ENCODE peak calls at places on chromosome 18, in nine cellular contexts. J, F, Q, Z, D, L, P, A and N are unnamed samples.

GRCh38 chr18:53567935-53568574 is 656.4 kb downstream of the MBD2 start:
- DNase-seq in J (peak), F (peak), Q (no peak), Z (no peak), D (no peak), L (no peak), P (no peak), A (peak), N (no peak)

GRCh38 chr18:7516505-7517117 is 50.5 kb upstream of the PTPRM start:
- DNase-seq in J (no peak), F (no peak), Q (no peak), Z (no peak), D (no peak), L (no peak), P (no peak), A (no peak), N (no peak)

GRCh38 chr18:8197510-8197909 is 411.7 kb upstream of the RAB12 start:
- DNase-seq in J (no peak), F (no peak), Q (no peak), Z (no peak), D (no peak), L (no peak), P (no peak), A (no peak), N (no peak)

GRCh38 chr18:28357785-28358401 is 181.0 kb upstream of the CDH2 start:
- DNase-seq in J (peak), F (peak), Q (no peak), Z (no peak), D (no peak), L (no peak), P (no peak), A (peak), N (no peak)

GRCh38 chr18:60794802-60795201 is 422.2 kb upstream of the MC4R start:
- DNase-seq in J (no peak), F (no peak), Q (no peak), Z (no peak), D (no peak), L (no peak), P (no peak), A (no peak), N (peak)

GRCh38 chr18:57915241-57915640 is 112.1 kb upstream of the ATP8B1 start:
- DNase-seq in J (no peak), F (no peak), Q (no peak), Z (no peak), D (peak), L (no peak), P (no peak), A (no peak), N (no peak)

GRCh38 chr18:22486667-22487066 is 69.0 kb upstream of the CTAGE1 start:
- DNase-seq in J (no peak), F (no peak), Q (no peak), Z (no peak), D (no peak), L (no peak), P (no peak), A (no peak), N (no peak)

GRCh38 chr18:11040823-11041712 is 108.3 kb downstream of the PIEZO2 start:
- DNase-seq in J (peak), F (peak), Q (no peak), Z (no peak), D (peak), L (no peak), P (no peak), A (peak), N (no peak)

GRCh38 chr18:11953113-11953512 is 28.2 kb upstream of the IMPA2 start:
- DNase-seq in J (no peak), F (no peak), Q (no peak), Z (no peak), D (no peak), L (no peak), P (no peak), A (no peak), N (no peak)

GRCh38 chr18:79588636-79589481 is 90.7 kb upstream of the CTDP1 start:
- DNase-seq in J (peak), F (peak), Q (peak), Z (no peak), D (peak), L (peak), P (peak), A (peak), N (peak)

GRCh38 chr18:54358495-54358793 is 738 bp downstream of the C18orf54 start:
- DNase-seq in J (no peak), F (peak), Q (peak), Z (no peak), D (no peak), L (peak), P (no peak), A (no peak), N (no peak)

GRCh38 chr18:55579888-55580287 is 8.1 kb downstream of the TCF4 start:
- DNase-seq in J (no peak), F (peak), Q (no peak), Z (no peak), D (no peak), L (no peak), P (no peak), A (no peak), N (no peak)

GRCh38 chr18:45059695-45060094 is 379.0 kb downstream of the SETBP1 start:
- DNase-seq in J (no peak), F (peak), Q (no peak), Z (no peak), D (peak), L (no peak), P (no peak), A (no peak), N (no peak)

GRCh38 chr18:61926532-61926931 is 33.7 kb upstream of the RNF152 start:
- DNase-seq in J (no peak), F (no peak), Q (no peak), Z (no peak), D (no peak), L (no peak), P (no peak), A (no peak), N (no peak)

GRCh38 chr18:5237083-5237722 is 40.1 kb upstream of the AKAIN1 start:
- DNase-seq in J (no peak), F (peak), Q (peak), Z (no peak), D (no peak), L (no peak), P (no peak), A (peak), N (no peak)

GRCh38 chr18:41809652-41810051 is 145.4 kb upstream of the PIK3C3 start:
- DNase-seq in J (no peak), F (no peak), Q (no peak), Z (no peak), D (no peak), L (no peak), P (no peak), A (no peak), N (no peak)

GRCh38 chr18:73728657-73729056 is 419.0 kb downstream of the FBXO15 start:
- DNase-seq in J (peak), F (peak), Q (no peak), Z (no peak), D (no peak), L (no peak), P (no peak), A (no peak), N (no peak)

GRCh38 chr18:21991897-21992296 is 177.5 kb upstream of the GATA6 start:
- DNase-seq in J (no peak), F (no peak), Q (no peak), Z (no peak), D (no peak), L (no peak), P (no peak), A (no peak), N (no peak)

GRCh38 chr18:40651163-40651562 is 1303.9 kb upstream of the PIK3C3 start:
- DNase-seq in J (no peak), F (no peak), Q (no peak), Z (no peak), D (no peak), L (no peak), P (no peak), A (no peak), N (no peak)

GRCh38 chr18:62109676-62110075 is 77.2 kb downstream of the PIGN start:
- DNase-seq in J (no peak), F (no peak), Q (no peak), Z (no peak), D (no peak), L (no peak), P (no peak), A (no peak), N (no peak)

GRCh38 chr18:43681661-43682060 is 404.4 kb upstream of the SYT4 start:
- DNase-seq in J (no peak), F (no peak), Q (no peak), Z (no peak), D (no peak), L (no peak), P (no peak), A (no peak), N (no peak)

GRCh38 chr18:8242306-8242705 is 366.9 kb upstream of the RAB12 start:
- DNase-seq in J (no peak), F (peak), Q (no peak), Z (no peak), D (no peak), L (no peak), P (no peak), A (no peak), N (no peak)

GRCh38 chr18:22088029-22088428 is 81.4 kb upstream of the GATA6 start:
- DNase-seq in J (no peak), F (no peak), Q (no peak), Z (no peak), D (no peak), L (no peak), P (no peak), A (no peak), N (peak)

GRCh38 chr18:73952296-73952946 is 195.2 kb downstream of the FBXO15 start:
- DNase-seq in J (no peak), F (no peak), Q (no peak), Z (no peak), D (no peak), L (no peak), P (no peak), A (no peak), N (no peak)

GRCh38 chr18:3771121-3771971 is 321.4 kb downstream of the TGIF1 start:
- DNase-seq in J (peak), F (peak), Q (peak), Z (peak), D (peak), L (peak), P (peak), A (peak), N (peak)

GRCh38 chr18:74453011-74453571 is 4.0 kb downstream of the DIPK1C start:
- DNase-seq in J (peak), F (no peak), Q (no peak), Z (no peak), D (no peak), L (no peak), P (no peak), A (no peak), N (no peak)

GRCh38 chr18:50862401-50862800 is 16.5 kb upstream of the ME2 start:
- DNase-seq in J (no peak), F (no peak), Q (no peak), Z (no peak), D (no peak), L (no peak), P (no peak), A (no peak), N (no peak)

GRCh38 chr18:67665266-67665665 is 148.7 kb upstream of the DSEL start:
- DNase-seq in J (peak), F (peak), Q (no peak), Z (no peak), D (no peak), L (no peak), P (no peak), A (no peak), N (no peak)

GRCh38 chr18:31278609-31279071 is 39.3 kb upstream of the DSG1 start:
- DNase-seq in J (no peak), F (no peak), Q (no peak), Z (no peak), D (no peak), L (no peak), P (no peak), A (no peak), N (no peak)

GRCh38 chr18:31267823-31268481 is 50.0 kb upstream of the DSG1 start:
- DNase-seq in J (no peak), F (no peak), Q (no peak), Z (no peak), D (no peak), L (no peak), P (no peak), A (no peak), N (no peak)

GRCh38 chr18:70005580-70005979 is 57.9 kb upstream of the CD226 start:
- DNase-seq in J (no peak), F (no peak), Q (no peak), Z (no peak), D (no peak), L (no peak), P (no peak), A (no peak), N (no peak)
- H3K4me3 ChIP-seq in J (no peak), F (no peak), Q (peak), Z (no peak), D (no peak), L (no peak), P (no peak), A (no peak), N (no peak)

GRCh38 chr18:48780151-48781001 is 170.4 kb downstream of the SMAD7 start:
- DNase-seq in J (no peak), F (peak), Q (no peak), Z (no peak), D (no peak), L (no peak), P (no peak), A (no peak), N (peak)
- H3K4me3 ChIP-seq in J (no peak), F (no peak), Q (peak), Z (no peak), D (no peak), L (peak), P (no peak), A (no peak), N (peak)

GRCh38 chr18:36287653-36288052 is 9.9 kb upstream of the FHOD3 start:
- DNase-seq in J (no peak), F (no peak), Q (no peak), Z (no peak), D (no peak), L (no peak), P (no peak), A (no peak), N (no peak)

GRCh38 chr18:36284268-36284667 is 13.2 kb upstream of the FHOD3 start:
- DNase-seq in J (no peak), F (no peak), Q (no peak), Z (no peak), D (no peak), L (no peak), P (no peak), A (no peak), N (no peak)

GRCh38 chr18:36284671-36285295 is 12.7 kb upstream of the FHOD3 start:
- DNase-seq in J (peak), F (peak), Q (no peak), Z (peak), D (peak), L (no peak), P (no peak), A (peak), N (no peak)

GRCh38 chr18:36281941-36282340 is 15.6 kb upstream of the FHOD3 start:
- DNase-seq in J (no peak), F (no peak), Q (no peak), Z (no peak), D (no peak), L (no peak), P (no peak), A (no peak), N (no peak)

GRCh38 chr18:36283448-36283847 is 14.1 kb upstream of the FHOD3 start:
- DNase-seq in J (no peak), F (no peak), Q (no peak), Z (no peak), D (no peak), L (no peak), P (no peak), A (no peak), N (no peak)
- H3K4me3 ChIP-seq in J (no peak), F (no peak), Q (no peak), Z (no peak), D (no peak), L (no peak), P (no peak), A (no peak), N (no peak)

GRCh38 chr18:77133920-77134496 is 1.4 kb upstream of the MBP start:
- DNase-seq in J (peak), F (peak), Q (peak), Z (no peak), D (no peak), L (no peak), P (no peak), A (no peak), N (peak)
- H3K4me3 ChIP-seq in J (no peak), F (no peak), Q (peak), Z (no peak), D (no peak), L (no peak), P (no peak), A (no peak), N (peak)

GRCh38 chr18:24773101-24773500 is 312.7 kb downstream of the HRH4 start:
- DNase-seq in J (no peak), F (no peak), Q (no peak), Z (no peak), D (no peak), L (no peak), P (no peak), A (no peak), N (no peak)
- H3K4me3 ChIP-seq in J (no peak), F (no peak), Q (no peak), Z (no peak), D (no peak), L (no peak), P (no peak), A (no peak), N (no peak)